ENCODE peak calls at places on chromosomes 6 and 20, in four cellular contexts. E, K, L and W are unnamed samples.

GRCh38 chr6:9250852-9251251 is 815.5 kb upstream of the SLC35B3 start:
- DNase-seq in E (peak), K (peak), L (peak), W (no peak)

GRCh38 chr6:75204222-75204958 is 1.5 kb downstream of the COL12A1 start:
- DNase-seq in E (peak), K (peak), L (no peak), W (peak)

GRCh38 chr6:135534773-135535380 is 37.3 kb upstream of the AHI1 start:
- DNase-seq in E (no peak), K (no peak), L (no peak), W (no peak)

GRCh38 chr6:134822920-134823430 is 126.9 kb downstream of the ALDH8A1 start:
- DNase-seq in E (peak), K (peak), L (peak), W (peak)

GRCh38 chr6:56223995-56224394 is 23.4 kb downstream of the COL21A1 start:
- DNase-seq in E (no peak), K (no peak), L (no peak), W (no peak)

GRCh38 chr6:143772110-143772509 is 71.0 kb upstream of the LTV1 start:
- DNase-seq in E (no peak), K (no peak), L (no peak), W (no peak)

GRCh38 chr20:444862-445426 is 17.4 kb downstream of the TBC1D20 start:
- DNase-seq in E (no peak), K (no peak), L (no peak), W (no peak)

GRCh38 chr20:37518059-37518458 is 3.0 kb upstream of the NNAT start:
- DNase-seq in E (no peak), K (no peak), L (no peak), W (no peak)

GRCh38 chr20:35055445-35056276 is 36.9 kb downstream of the TRPC4AP start:
- DNase-seq in E (peak), K (no peak), L (no peak), W (no peak)

GRCh38 chr20:35462351-35462750 is 7.0 kb downstream of the CEP250 start:
- DNase-seq in E (no peak), K (no peak), L (no peak), W (no peak)

GRCh38 chr6:144215402-144215931 is 65.2 kb downstream of the STX11 start:
- DNase-seq in E (peak), K (peak), L (no peak), W (peak)

GRCh38 chr6:23483896-23484295 is 642.1 kb upstream of the NRSN1 start:
- DNase-seq in E (no peak), K (no peak), L (no peak), W (no peak)

GRCh38 chr6:33208089-33208967 is at the start of gene RING1:
- DNase-seq in E (peak), K (peak), L (no peak), W (peak)

GRCh38 chr6:90251295-90251992 is 45.2 kb downstream of the BACH2 start:
- DNase-seq in E (no peak), K (no peak), L (no peak), W (no peak)

GRCh38 chr20:21266191-21266536 is 37.0 kb upstream of the XRN2 start:
- DNase-seq in E (no peak), K (no peak), L (no peak), W (no peak)

GRCh38 chr20:51434556-51435256 is 107.8 kb downstream of the NFATC2 start:
- DNase-seq in E (no peak), K (no peak), L (no peak), W (peak)

GRCh38 chr6:3928111-3928510 is 78.9 kb downstream of the FAM50B start:
- DNase-seq in E (no peak), K (no peak), L (no peak), W (no peak)

GRCh38 chr6:130676077-130676772 is 151.0 kb upstream of the SMLR1 start:
- DNase-seq in E (no peak), K (no peak), L (no peak), W (no peak)

GRCh38 chr6:63816979-63817436 is 181.4 kb downstream of the PHF3 start:
- DNase-seq in E (peak), K (peak), L (no peak), W (no peak)

GRCh38 chr6:16136536-16137450 is 7.9 kb downstream of the MYLIP start:
- DNase-seq in E (no peak), K (no peak), L (no peak), W (no peak)

GRCh38 chr6:15066433-15067337 is 179.2 kb upstream of the JARID2 start:
- DNase-seq in E (no peak), K (no peak), L (no peak), W (peak)

GRCh38 chr20:22796465-22797077 is 212.2 kb upstream of the FOXA2 start:
- DNase-seq in E (no peak), K (no peak), L (no peak), W (no peak)

GRCh38 chr20:58892126-58892931 is 39.8 kb downstream of the GNAS start:
- DNase-seq in E (peak), K (peak), L (no peak), W (no peak)

GRCh38 chr6:42038811-42039408 is 11.4 kb upstream of the TAF8 start:
- DNase-seq in E (no peak), K (no peak), L (no peak), W (no peak)

GRCh38 chr6:154404791-154405400 is 48.3 kb upstream of the IPCEF1 start:
- DNase-seq in E (no peak), K (no peak), L (no peak), W (no peak)

GRCh38 chr6:93407186-93407585 is 12.2 kb downstream of the EPHA7 start:
- DNase-seq in E (no peak), K (no peak), L (no peak), W (no peak)

GRCh38 chr6:11795403-11795802 is 16.8 kb upstream of the ADTRP start:
- DNase-seq in E (no peak), K (peak), L (no peak), W (no peak)

GRCh38 chr6:121932071-121933009 is 467.1 kb upstream of the HSF2 start:
- DNase-seq in E (peak), K (peak), L (peak), W (no peak)

GRCh38 chr6:136751478-136751956 is 40.8 kb downstream of the MAP3K5 start:
- DNase-seq in E (no peak), K (no peak), L (no peak), W (peak)

GRCh38 chr6:16450821-16451220 is 212.4 kb downstream of the GMPR start:
- DNase-seq in E (no peak), K (no peak), L (no peak), W (no peak)

GRCh38 chr6:128655978-128656498 is 135.6 kb upstream of the PTPRK start:
- DNase-seq in E (no peak), K (no peak), L (no peak), W (no peak)

GRCh38 chr20:39983183-39983582 is 705.9 kb downstream of the MAFB start:
- DNase-seq in E (no peak), K (no peak), L (no peak), W (no peak)

GRCh38 chr20:53738945-53739798 is 145.5 kb upstream of the ZNF217 start:
- DNase-seq in E (no peak), K (no peak), L (no peak), W (peak)

GRCh38 chr6:74166849-74167248 is 470.8 kb downstream of the CD109 start:
- DNase-seq in E (no peak), K (no peak), L (no peak), W (no peak)

GRCh38 chr20:33515569-33516216 is 25.8 kb downstream of the CBFA2T2 start:
- DNase-seq in E (no peak), K (peak), L (no peak), W (no peak)

GRCh38 chr20:46051556-46052323 is 22.7 kb downstream of the SLC12A5 start:
- DNase-seq in E (no peak), K (no peak), L (no peak), W (no peak)

GRCh38 chr6:17816921-17817611 is 110.3 kb upstream of the NUP153 start:
- DNase-seq in E (no peak), K (peak), L (no peak), W (no peak)

GRCh38 chr20:38973107-38973506 is 11.0 kb downstream of the DHX35 start:
- DNase-seq in E (no peak), K (no peak), L (no peak), W (no peak)
- TF ChIP-seq GABPA in E (no peak), K (no peak), L (no peak), W (no peak)

DNA sequence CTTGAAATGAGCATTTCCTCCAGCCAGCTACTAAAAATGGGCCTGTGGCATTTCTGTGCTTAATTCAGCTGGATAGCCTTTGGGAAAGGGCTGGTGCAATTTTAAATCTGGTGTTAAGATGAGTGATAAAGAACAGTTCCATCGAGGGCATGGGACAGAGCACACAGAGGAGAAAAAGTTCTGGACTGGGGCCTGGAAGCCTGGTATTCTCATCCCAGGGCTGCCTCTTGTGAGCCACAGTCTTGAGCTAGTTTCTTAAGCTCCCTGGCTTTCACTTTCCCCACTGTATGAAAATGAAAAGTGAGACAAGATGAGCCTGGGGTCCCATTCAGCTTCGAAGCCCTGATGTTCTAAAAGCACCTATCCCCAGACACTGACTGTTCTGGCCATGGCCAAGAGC is 14.3 kb upstream of the LAMA4 start:
- DNase-seq in E (no peak), K (no peak), L (no peak), W (no peak)
- H3K4me3 ChIP-seq in E (no peak), K (no peak), L (no peak), W (no peak)

GRCh38 chr6:105604593-105604905 is 201.7 kb upstream of the PREP start:
- DNase-seq in E (no peak), K (no peak), L (no peak), W (no peak)

GRCh38 chr6:105600342-105601293 is 197.7 kb upstream of the PREP start:
- DNase-seq in E (no peak), K (no peak), L (no peak), W (no peak)

GRCh38 chr6:105606871-105607421 is 204.1 kb upstream of the PREP start:
- DNase-seq in E (no peak), K (no peak), L (no peak), W (no peak)

GRCh38 chr6:105601541-105602174 is 198.8 kb upstream of the PREP start:
- DNase-seq in E (no peak), K (peak), L (no peak), W (peak)

GRCh38 chr6:105603779-105604592 is 201.1 kb upstream of the PREP start:
- DNase-seq in E (no peak), K (no peak), L (no peak), W (no peak)
- TF ChIP-seq POLR2AphosphoS5 in E (no peak), K (no peak), L (no peak), W (no peak)

DNA sequence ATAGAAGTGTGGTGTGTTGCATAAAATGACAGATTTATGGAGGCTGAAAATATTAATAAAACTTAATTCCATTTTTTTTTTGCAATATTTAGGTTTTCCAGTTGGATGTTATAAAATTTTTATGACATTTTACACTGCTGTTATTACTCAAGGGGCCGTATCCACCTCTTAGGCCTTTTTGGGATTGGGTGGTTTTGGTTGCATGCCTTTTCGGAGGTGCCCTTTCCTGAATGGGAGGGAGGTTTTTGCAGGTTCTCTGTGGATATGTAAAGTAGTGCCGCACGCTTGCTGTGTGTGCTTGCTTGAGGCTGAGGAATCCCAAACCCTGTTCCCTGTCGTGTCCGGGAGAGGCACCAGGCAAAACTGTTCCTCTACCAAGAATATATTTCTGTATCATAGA is 6.8 kb downstream of the ARID1B start:
- DNase-seq in E (no peak), K (no peak), L (no peak), W (no peak)
- TF ChIP-seq GABPA in E (no peak), K (no peak), L (no peak), W (no peak)

GRCh38 chr6:26327450-26328264 is 37.3 kb upstream of the BTN3A2 start:
- DNase-seq in E (peak), K (peak), L (no peak), W (no peak)

GRCh38 chr6:26331809-26332226 is 33.2 kb upstream of the BTN3A2 start:
- DNase-seq in E (no peak), K (no peak), L (no peak), W (no peak)

GRCh38 chr6:26330835-26331808 is 33.9 kb upstream of the BTN3A2 start:
- DNase-seq in E (peak), K (peak), L (no peak), W (no peak)

GRCh38 chr6:26328265-26328844 is 36.6 kb upstream of the BTN3A2 start:
- DNase-seq in E (no peak), K (no peak), L (no peak), W (no peak)

GRCh38 chr6:26329763-26330511 is 35.1 kb upstream of the BTN3A2 start:
- DNase-seq in E (no peak), K (peak), L (no peak), W (peak)
- H3K4me3 ChIP-seq in E (peak), K (peak), L (peak), W (peak)

GRCh38 chr20:1473244-1473635 is 6.6 kb upstream of the NSFL1C start:
- DNase-seq in E (no peak), K (no peak), L (no peak), W (no peak)
- TF ChIP-seq POLR2AphosphoS5 in E (no peak), K (no peak), L (no peak), W (peak)

DNA sequence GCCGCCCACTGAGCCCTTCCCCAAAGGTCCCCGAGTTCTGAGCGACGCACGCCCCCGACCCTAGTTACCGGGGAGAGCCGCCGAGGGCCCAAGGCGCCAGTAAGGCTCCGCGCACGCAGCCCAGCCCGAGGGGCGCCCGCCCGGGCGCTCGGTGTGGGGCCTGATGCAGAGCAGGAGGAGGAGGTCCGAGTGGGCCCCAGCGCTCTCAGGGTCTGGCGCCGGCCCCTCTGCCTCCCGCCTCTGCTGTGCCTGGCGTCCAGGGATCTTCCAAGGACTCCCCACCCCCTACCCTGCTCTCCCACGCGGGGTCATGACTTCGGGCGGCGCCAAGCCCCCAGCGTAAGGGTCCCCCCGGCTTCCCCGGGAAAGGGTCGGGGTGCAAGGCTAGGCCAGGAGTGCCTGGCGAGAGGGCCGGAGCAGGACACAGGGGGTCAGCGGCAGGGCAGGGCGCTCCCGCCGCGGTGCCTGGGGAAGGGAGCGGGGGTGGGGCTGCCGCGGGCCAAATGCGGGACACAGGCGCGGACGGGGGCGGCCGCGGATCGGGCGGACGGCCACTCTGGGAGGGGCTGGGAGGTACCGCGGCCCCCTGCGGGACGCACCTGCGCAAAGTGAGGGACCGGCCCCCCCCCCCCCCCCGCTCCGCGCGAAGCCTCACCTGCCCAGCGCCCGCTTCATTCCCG is 637 bp downstream of the ABHD12 start:
- DNase-seq in E (peak), K (no peak), L (no peak), W (peak)
- TF ChIP-seq GABPA in E (no peak), K (no peak), L (no peak), W (no peak)